ENCODE peak calls at places on chromosomes 3 and 15, in six cellular contexts. One of them, this sample, is unnamed. For H3K27me3, the result is how much of the 10 kb centered on the place peaks cover.

GRCh38 chr3:151794080-151794479 is 19.8 kb upstream of the AADAC start:
- DNase-seq in HCT116: no peak
- DNase-seq in GM23338: no peak
- DNase-seq in PC-3: peak
- DNase-seq in MM.1S: no peak
- DNase-seq in SK-N-SH: no peak
- DNase-seq in this sample: no peak

GRCh38 chr3:28901029-28901428 is 379.8 kb upstream of the RBMS3 start:
- DNase-seq in HCT116: no peak
- DNase-seq in GM23338: no peak
- DNase-seq in PC-3: no peak
- DNase-seq in MM.1S: no peak
- DNase-seq in SK-N-SH: no peak
- DNase-seq in this sample: no peak

GRCh38 chr3:113214227-113214626 is 2.9 kb downstream of the BOC start:
- DNase-seq in HCT116: no peak
- DNase-seq in GM23338: no peak
- DNase-seq in PC-3: no peak
- DNase-seq in MM.1S: no peak
- DNase-seq in SK-N-SH: no peak
- DNase-seq in this sample: no peak

GRCh38 chr3:18389108-18389733 is 35.9 kb downstream of the SATB1 start:
- DNase-seq in HCT116: peak
- DNase-seq in GM23338: peak
- DNase-seq in PC-3: peak
- DNase-seq in MM.1S: peak
- DNase-seq in SK-N-SH: peak
- DNase-seq in this sample: peak

GRCh38 chr3:15637131-15637951 is 35.8 kb downstream of the BTD start:
- DNase-seq in HCT116: no peak
- DNase-seq in GM23338: no peak
- DNase-seq in PC-3: no peak
- DNase-seq in MM.1S: peak
- DNase-seq in SK-N-SH: peak
- DNase-seq in this sample: no peak

GRCh38 chr3:129230311-129231019 is 18.9 kb upstream of the COPG1 start:
- DNase-seq in HCT116: no peak
- DNase-seq in GM23338: no peak
- DNase-seq in PC-3: peak
- DNase-seq in MM.1S: no peak
- DNase-seq in SK-N-SH: no peak
- DNase-seq in this sample: no peak

GRCh38 chr3:73848173-73848751 is 223.5 kb upstream of the PDZRN3 start:
- DNase-seq in HCT116: no peak
- DNase-seq in GM23338: peak
- DNase-seq in PC-3: peak
- DNase-seq in MM.1S: peak
- DNase-seq in SK-N-SH: peak
- DNase-seq in this sample: peak

GRCh38 chr3:46812237-46812791 is 50.9 kb downstream of the MYL3 start:
- DNase-seq in HCT116: no peak
- DNase-seq in GM23338: peak
- DNase-seq in PC-3: no peak
- DNase-seq in MM.1S: peak
- DNase-seq in SK-N-SH: peak
- DNase-seq in this sample: peak

GRCh38 chr3:139561428-139561827 is 21.9 kb upstream of the RBP1 start:
- DNase-seq in HCT116: no peak
- DNase-seq in GM23338: no peak
- DNase-seq in PC-3: no peak
- DNase-seq in MM.1S: no peak
- DNase-seq in SK-N-SH: no peak
- DNase-seq in this sample: no peak

GRCh38 chr3:114571363-114571762 is 277.5 kb downstream of the TIGIT start:
- DNase-seq in HCT116: no peak
- DNase-seq in GM23338: peak
- DNase-seq in PC-3: no peak
- DNase-seq in MM.1S: no peak
- DNase-seq in SK-N-SH: no peak
- DNase-seq in this sample: no peak
- H3K27me3 ChIP-seq in HCT116: under half
- H3K27me3 ChIP-seq in GM23338: under half
- H3K27me3 ChIP-seq in PC-3: under half
- H3K27me3 ChIP-seq in MM.1S: under half
- H3K27me3 ChIP-seq in SK-N-SH: under half
- H3K27me3 ChIP-seq in this sample: under half

DNA sequence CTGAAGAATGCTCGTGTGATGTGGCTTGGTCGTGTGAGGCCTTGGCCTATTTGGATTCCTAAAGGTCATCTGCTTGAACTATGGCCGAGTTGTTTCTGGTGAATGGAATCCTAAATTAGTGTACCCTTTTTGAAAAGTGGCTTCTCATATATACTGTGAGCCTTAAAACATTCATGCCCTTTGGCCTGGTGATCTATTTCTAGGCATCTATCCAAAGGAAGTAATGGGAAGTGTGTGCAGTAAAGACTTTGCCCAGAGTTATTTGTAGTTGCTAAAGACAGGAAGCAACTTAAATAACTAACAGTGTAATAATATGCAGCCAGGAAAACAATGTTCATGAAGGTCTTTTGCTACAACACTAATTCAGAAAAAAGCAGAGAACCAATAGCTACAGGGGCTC is 3.0 kb downstream of the DGKG start:
- DNase-seq in HCT116: no peak
- DNase-seq in GM23338: no peak
- DNase-seq in PC-3: peak
- DNase-seq in MM.1S: no peak
- DNase-seq in SK-N-SH: no peak
- DNase-seq in this sample: no peak
- H3K4me3 ChIP-seq in HCT116: no peak
- H3K4me3 ChIP-seq in GM23338: no peak
- H3K4me3 ChIP-seq in PC-3: no peak
- H3K4me3 ChIP-seq in MM.1S: no peak
- H3K4me3 ChIP-seq in SK-N-SH: no peak
- H3K4me3 ChIP-seq in this sample: no peak

GRCh38 chr15:60838206-60838605 is 359.3 kb upstream of the ICE2 start:
- DNase-seq in HCT116: no peak
- DNase-seq in GM23338: no peak
- DNase-seq in PC-3: no peak
- DNase-seq in MM.1S: no peak
- DNase-seq in SK-N-SH: no peak
- DNase-seq in this sample: no peak
- TF ChIP-seq EZH2phosphoT487 in HCT116: no peak
- TF ChIP-seq EZH2phosphoT487 in GM23338: no peak
- TF ChIP-seq EZH2phosphoT487 in PC-3: no peak
- TF ChIP-seq EZH2phosphoT487 in MM.1S: no peak
- TF ChIP-seq EZH2phosphoT487 in SK-N-SH: no peak
- TF ChIP-seq EZH2phosphoT487 in this sample: no peak

GRCh38 chr3:43951813-43952212 is 261.1 kb downstream of the ABHD5 start:
- DNase-seq in HCT116: no peak
- DNase-seq in GM23338: no peak
- DNase-seq in PC-3: no peak
- DNase-seq in MM.1S: no peak
- DNase-seq in SK-N-SH: no peak
- DNase-seq in this sample: no peak
- H3K27me3 ChIP-seq in HCT116: under half
- H3K27me3 ChIP-seq in GM23338: under half
- H3K27me3 ChIP-seq in PC-3: under half
- H3K27me3 ChIP-seq in MM.1S: under half
- H3K27me3 ChIP-seq in SK-N-SH: under half
- H3K27me3 ChIP-seq in this sample: under half

GRCh38 chr3:165839296-165840076 is 2.3 kb upstream of the BCHE start:
- DNase-seq in HCT116: no peak
- DNase-seq in GM23338: peak
- DNase-seq in PC-3: no peak
- DNase-seq in MM.1S: no peak
- DNase-seq in SK-N-SH: no peak
- DNase-seq in this sample: no peak
- H3K4me3 ChIP-seq in HCT116: no peak
- H3K4me3 ChIP-seq in GM23338: no peak
- H3K4me3 ChIP-seq in PC-3: no peak
- H3K4me3 ChIP-seq in MM.1S: no peak
- H3K4me3 ChIP-seq in SK-N-SH: no peak
- H3K4me3 ChIP-seq in this sample: no peak

GRCh38 chr3:54047568-54047967 is 74.8 kb upstream of the CACNA2D3 start:
- DNase-seq in HCT116: no peak
- DNase-seq in GM23338: no peak
- DNase-seq in PC-3: peak
- DNase-seq in MM.1S: no peak
- DNase-seq in SK-N-SH: no peak
- DNase-seq in this sample: no peak
- TF ChIP-seq EZH2phosphoT487 in HCT116: no peak
- TF ChIP-seq EZH2phosphoT487 in GM23338: no peak
- TF ChIP-seq EZH2phosphoT487 in PC-3: no peak
- TF ChIP-seq EZH2phosphoT487 in MM.1S: no peak
- TF ChIP-seq EZH2phosphoT487 in SK-N-SH: no peak
- TF ChIP-seq EZH2phosphoT487 in this sample: no peak

GRCh38 chr3:195820901-195821300 is 9.2 kb upstream of the MUC4 start:
- DNase-seq in HCT116: no peak
- DNase-seq in GM23338: no peak
- DNase-seq in PC-3: no peak
- DNase-seq in MM.1S: no peak
- DNase-seq in SK-N-SH: no peak
- DNase-seq in this sample: no peak

GRCh38 chr3:195815169-195815771 is 3.5 kb upstream of the MUC4 start:
- DNase-seq in HCT116: peak
- DNase-seq in GM23338: no peak
- DNase-seq in PC-3: peak
- DNase-seq in MM.1S: no peak
- DNase-seq in SK-N-SH: no peak
- DNase-seq in this sample: peak

GRCh38 chr3:195817578-195818135 is 5.9 kb upstream of the MUC4 start:
- DNase-seq in HCT116: no peak
- DNase-seq in GM23338: no peak
- DNase-seq in PC-3: no peak
- DNase-seq in MM.1S: no peak
- DNase-seq in SK-N-SH: no peak
- DNase-seq in this sample: no peak

GRCh38 chr3:195820186-195820585 is 8.5 kb upstream of the MUC4 start:
- DNase-seq in HCT116: no peak
- DNase-seq in GM23338: no peak
- DNase-seq in PC-3: no peak
- DNase-seq in MM.1S: no peak
- DNase-seq in SK-N-SH: no peak
- DNase-seq in this sample: no peak

GRCh38 chr3:195818301-195818700 is 6.6 kb upstream of the MUC4 start:
- DNase-seq in HCT116: no peak
- DNase-seq in GM23338: no peak
- DNase-seq in PC-3: no peak
- DNase-seq in MM.1S: no peak
- DNase-seq in SK-N-SH: no peak
- DNase-seq in this sample: no peak
- H3K27me3 ChIP-seq in HCT116: under half
- H3K27me3 ChIP-seq in GM23338: under half
- H3K27me3 ChIP-seq in PC-3: under half
- H3K27me3 ChIP-seq in MM.1S: half or more
- H3K27me3 ChIP-seq in SK-N-SH: under half
- H3K27me3 ChIP-seq in this sample: under half

GRCh38 chr15:22963546-22964125 is 16.5 kb downstream of the CYFIP1 start:
- DNase-seq in HCT116: no peak
- DNase-seq in GM23338: no peak
- DNase-seq in PC-3: no peak
- DNase-seq in MM.1S: no peak
- DNase-seq in SK-N-SH: peak
- DNase-seq in this sample: no peak
- H3K4me3 ChIP-seq in HCT116: no peak
- H3K4me3 ChIP-seq in GM23338: no peak
- H3K4me3 ChIP-seq in PC-3: no peak
- H3K4me3 ChIP-seq in MM.1S: no peak
- H3K4me3 ChIP-seq in SK-N-SH: no peak
- H3K4me3 ChIP-seq in this sample: no peak

GRCh38 chr3:440826-441225 is 244.3 kb downstream of the CHL1 start:
- DNase-seq in HCT116: no peak
- DNase-seq in GM23338: no peak
- DNase-seq in PC-3: no peak
- DNase-seq in MM.1S: no peak
- DNase-seq in SK-N-SH: no peak
- DNase-seq in this sample: no peak

GRCh38 chr3:430186-430585 is 233.6 kb downstream of the CHL1 start:
- DNase-seq in HCT116: no peak
- DNase-seq in GM23338: no peak
- DNase-seq in PC-3: peak
- DNase-seq in MM.1S: no peak
- DNase-seq in SK-N-SH: no peak
- DNase-seq in this sample: no peak

GRCh38 chr3:435161-435560 is 238.6 kb downstream of the CHL1 start:
- DNase-seq in HCT116: no peak
- DNase-seq in GM23338: no peak
- DNase-seq in PC-3: peak
- DNase-seq in MM.1S: no peak
- DNase-seq in SK-N-SH: no peak
- DNase-seq in this sample: no peak

DNA sequence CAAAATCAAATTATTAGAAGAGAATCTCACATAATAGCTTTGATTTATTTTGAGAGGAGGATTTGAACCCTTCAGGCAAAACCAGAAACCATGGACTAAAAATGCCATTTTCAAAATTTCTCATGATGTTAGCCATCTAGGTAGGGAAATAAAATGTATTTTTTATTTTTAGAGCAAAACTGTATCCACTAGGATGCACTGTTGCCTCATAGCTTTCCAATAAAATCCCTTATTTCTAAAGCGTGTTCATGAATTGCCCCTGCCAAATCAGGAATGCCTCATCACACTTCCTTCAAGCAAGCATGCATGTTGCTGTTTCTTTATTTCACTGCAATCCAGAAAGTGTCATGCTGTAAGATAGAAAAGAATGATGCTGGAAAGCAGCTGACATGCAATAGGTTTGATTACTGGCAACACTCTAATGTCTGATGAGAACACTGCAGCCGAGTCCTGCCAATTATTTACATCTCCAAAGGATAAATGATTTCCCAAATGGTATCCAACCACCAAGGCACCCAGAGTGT is 239.5 kb downstream of the CHL1 start:
- DNase-seq in HCT116: no peak
- DNase-seq in GM23338: no peak
- DNase-seq in PC-3: peak
- DNase-seq in MM.1S: no peak
- DNase-seq in SK-N-SH: no peak
- DNase-seq in this sample: no peak
- TF ChIP-seq EZH2phosphoT487 in HCT116: no peak
- TF ChIP-seq EZH2phosphoT487 in GM23338: no peak
- TF ChIP-seq EZH2phosphoT487 in PC-3: no peak
- TF ChIP-seq EZH2phosphoT487 in MM.1S: no peak
- TF ChIP-seq EZH2phosphoT487 in SK-N-SH: no peak
- TF ChIP-seq EZH2phosphoT487 in this sample: no peak

GRCh38 chr3:194160158-194160557 is 24.2 kb downstream of the HES1 start:
- DNase-seq in HCT116: no peak
- DNase-seq in GM23338: no peak
- DNase-seq in PC-3: no peak
- DNase-seq in MM.1S: no peak
- DNase-seq in SK-N-SH: no peak
- DNase-seq in this sample: no peak
- H3K27me3 ChIP-seq in HCT116: under half
- H3K27me3 ChIP-seq in GM23338: under half
- H3K27me3 ChIP-seq in PC-3: under half
- H3K27me3 ChIP-seq in MM.1S: under half
- H3K27me3 ChIP-seq in SK-N-SH: under half
- H3K27me3 ChIP-seq in this sample: under half

This sample was measured in hepatocyte.